ENCODE peak calls at places on chromosomes 1 and 21, in nine cellular contexts. Y is suprapubic skin, E is tibial nerve, N is heart right ventricle, X is cardiac muscle cell, M is esophagus squamous epithelium, Q is Panc1, J is left ventricle myocardium inferior, A is tibial artery. W is an unnamed sample.

GRCh38 chr1:155051777-155052398 is 772 bp downstream of the ADAM15 start:
- DNase-seq in Y (no peak), A (peak; percentile 85), M (no peak), J (peak; percentile 74), N (peak; percentile 71), E (peak; percentile 40), X (no peak), Q (no peak), W (no peak)

GRCh38 chr21:29351691-29352090 is 53.0 kb downstream of the BACH1 start:
- DNase-seq in E (no peak), Y (no peak), J (no peak), Q (no peak), X (peak; percentile 45), A (no peak), M (no peak), N (no peak), W (no peak)

GRCh38 chr21:31108969-31109368 is 70.7 kb upstream of the KRTAP19-8 start:
- DNase-seq in E (no peak), J (no peak), M (no peak), Y (no peak), X (no peak), N (no peak), Q (peak; percentile 5), A (no peak), W (no peak)

GRCh38 chr1:52454779-52455178 is 50.4 kb downstream of the PRPF38A start:
- DNase-seq in J (no peak), N (no peak), Y (no peak), A (no peak), M (no peak), E (no peak), Q (no peak), X (no peak), W (no peak)

GRCh38 chr1:213457097-213457680 is 406.1 kb downstream of the RPS6KC1 start:
- DNase-seq in J (peak; percentile 34), N (peak; percentile 43), Q (no peak), M (no peak), A (peak; percentile 83), Y (no peak), X (no peak), E (no peak), W (peak; percentile 26)

GRCh38 chr1:53639251-53639721 is 99.7 kb downstream of the GLIS1 start:
- DNase-seq in Y (peak; percentile 58), X (no peak), J (no peak), M (no peak), Q (no peak), E (no peak), N (no peak), A (peak; percentile 57), W (no peak)

GRCh38 chr1:153567621-153568366 is 2.1 kb upstream of the S100A2 start:
- DNase-seq in J (no peak), N (no peak), Y (no peak), X (no peak), A (no peak), Q (peak; percentile 69), E (no peak), M (no peak), W (no peak)

GRCh38 chr1:10387611-10388386 is 11.1 kb upstream of the PGD start:
- DNase-seq in Q (no peak), X (no peak), M (no peak), A (peak; percentile 70), J (peak; percentile 50), Y (no peak), E (no peak), N (peak; percentile 30), W (no peak)

GRCh38 chr21:33036430-33037162 is 10.9 kb downstream of the OLIG2 start:
- DNase-seq in N (no peak), Q (no peak), J (peak; percentile 41), X (no peak), M (no peak), A (no peak), Y (no peak), E (no peak), W (no peak)

GRCh38 chr1:112840631-112841624 is 115.1 kb downstream of the SLC16A1 start:
- DNase-seq in E (no peak), J (no peak), X (peak; percentile 62), Y (no peak), Q (no peak), A (no peak), M (no peak), N (no peak), W (no peak)

GRCh38 chr1:3033795-3034100 is 12.5 kb downstream of the ACTRT2 start:
- DNase-seq in X (no peak), Q (no peak), N (no peak), M (no peak), A (no peak), Y (no peak), J (no peak), E (no peak), W (no peak)

GRCh38 chr1:231357831-231358354 is 19.8 kb downstream of the SPRTN start:
- DNase-seq in E (no peak), Y (no peak), J (no peak), M (no peak), N (no peak), A (no peak), X (peak; percentile 72), Q (peak; percentile 57), W (no peak)

GRCh38 chr1:78650114-78650513 is 483 bp downstream of the IFI44 start:
- DNase-seq in M (no peak), E (no peak), J (no peak), N (no peak), X (no peak), A (no peak), Y (no peak), Q (no peak), W (no peak)

GRCh38 chr1:1433804-1434130 is 1.7 kb upstream of the VWA1 start:
- DNase-seq in M (no peak), E (no peak), Y (no peak), X (no peak), N (no peak), J (no peak), A (peak; percentile 64), Q (no peak), W (no peak)

GRCh38 chr1:54287176-54287650 is 87.2 kb downstream of the MRPL37 start:
- DNase-seq in J (peak; percentile 65), Q (no peak), E (peak; percentile 74), N (peak; percentile 72), M (peak; percentile 10), X (no peak), A (peak; percentile 98), Y (peak; percentile 89), W (peak; percentile 69)

GRCh38 chr1:14880456-14881316 is 272.9 kb upstream of the TMEM51 start:
- DNase-seq in X (no peak), N (no peak), M (no peak), J (no peak), Y (peak; percentile 81), Q (no peak), A (peak; percentile 73), E (no peak), W (no peak)

GRCh38 chr1:85911742-85912141 is 203.5 kb upstream of the ZNHIT6 start:
- DNase-seq in X (no peak), J (no peak), Q (peak; percentile 22), A (no peak), Y (no peak), E (no peak), N (no peak), M (no peak), W (no peak)

GRCh38 chr1:171743014-171743870 is 1.4 kb upstream of the VAMP4 start:
- DNase-seq in X (peak; percentile 35), Y (no peak), J (no peak), M (no peak), A (no peak), Q (peak; percentile 59), E (no peak), N (no peak), W (no peak)

GRCh38 chr21:28704746-28705145 is 287.9 kb downstream of the LTN1 start:
- DNase-seq in M (no peak), E (no peak), A (peak; percentile 70), J (peak; percentile 50), Y (no peak), X (peak; percentile 24), Q (no peak), N (peak; percentile 14), W (no peak)

DNA sequence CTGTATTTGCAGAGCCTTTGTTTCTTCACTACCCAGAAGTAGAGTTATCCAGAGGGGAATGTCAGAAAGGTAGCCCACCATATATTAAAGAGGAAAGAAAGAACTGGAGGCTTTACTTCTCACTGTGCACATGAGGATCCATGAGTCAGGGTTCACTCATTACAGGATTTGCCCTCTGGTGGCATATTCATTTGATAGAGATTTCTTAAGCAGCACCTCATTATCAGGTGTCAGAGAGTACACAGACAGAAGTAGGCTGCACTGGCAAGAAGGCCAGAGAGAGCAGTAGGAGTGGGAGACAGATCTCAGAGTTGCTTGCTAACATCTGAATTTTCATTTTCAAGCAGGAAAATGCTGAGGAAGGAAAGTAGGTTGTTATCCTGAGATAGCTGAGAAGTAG is 123.8 kb downstream of the PIK3R3 start:
- DNase-seq in A (no peak), E (no peak), Q (no peak), N (no peak), J (no peak), M (no peak), X (no peak), Y (no peak), W (no peak)
- TF ChIP-seq CTCF in A (no peak), E (no peak), Q (no peak), N (no peak), J (no peak), M (no peak), X (no peak), Y (no peak), W (no peak)

DNA sequence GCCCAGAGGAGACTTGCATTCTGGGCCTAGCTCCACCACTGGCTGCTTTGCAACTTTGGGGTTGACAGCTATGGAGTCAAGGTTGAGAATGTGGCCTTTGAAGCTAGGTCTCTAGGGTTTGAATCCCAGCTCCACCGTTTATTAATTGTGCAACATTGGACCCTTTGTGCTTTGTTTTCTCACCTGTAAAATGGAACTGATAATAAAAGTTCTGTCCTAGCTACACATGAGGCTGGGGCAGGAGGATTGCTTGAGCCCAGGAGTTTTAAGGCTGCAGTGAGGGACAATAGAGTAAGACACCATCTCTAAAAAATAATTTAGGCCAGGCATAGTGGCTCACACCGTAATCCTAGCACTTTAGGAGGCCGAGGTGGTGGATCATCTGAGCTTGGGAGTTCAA is 15.2 kb upstream of the LMNA start:
- DNase-seq in A (no peak), J (no peak), X (no peak), Q (no peak), Y (no peak), N (no peak), E (no peak), M (no peak), W (no peak)
- H3K4me1 ChIP-seq in A (peaks cover 40% of the 10 kb centered on the region), J (peaks cover 64% of the 10 kb centered on the region), X (peaks cover 11% of the 10 kb centered on the region), Q (peaks cover 31% of the 10 kb centered on the region), Y (peaks cover 78% of the 10 kb centered on the region), N (peaks cover 49% of the 10 kb centered on the region), E (peaks cover 69% of the 10 kb centered on the region), M (peaks cover 77% of the 10 kb centered on the region), W (peaks cover 25% of the 10 kb centered on the region)

GRCh38 chr1:62926681-62927252 is 142.8 kb downstream of the ATG4C start:
- DNase-seq in Q (no peak), N (no peak), J (no peak), Y (no peak), M (no peak), E (no peak), A (no peak), X (no peak), W (no peak)
- TF ChIP-seq CTCF in Q (peak; percentile 35), N (no peak), J (no peak), Y (no peak), M (no peak), E (no peak), A (no peak), X (no peak), W (no peak)

DNA sequence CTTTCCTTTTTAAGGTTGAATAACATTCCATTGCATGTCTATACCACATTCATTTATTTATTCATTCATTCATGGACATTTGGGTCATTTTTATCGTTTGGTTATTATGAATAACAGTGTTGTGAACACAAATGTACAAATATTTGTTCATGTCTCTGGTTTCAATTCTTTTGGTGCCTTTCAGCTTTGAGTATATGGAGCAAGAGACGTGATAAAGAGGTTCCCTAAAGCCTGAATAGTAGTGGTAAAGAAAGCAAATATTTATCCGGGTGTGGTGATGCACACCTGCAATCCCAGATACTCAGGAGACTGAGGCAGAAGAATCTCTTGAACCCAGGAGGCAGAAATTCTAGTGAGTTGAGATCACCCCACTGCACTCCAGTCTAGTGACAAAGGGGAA is 5.3 kb upstream of the RLF start:
- DNase-seq in Y (no peak), Q (no peak), N (no peak), M (no peak), X (no peak), J (no peak), E (no peak), A (no peak), W (no peak)
- H3K4me1 ChIP-seq in Y (peaks cover 4% of the 10 kb centered on the region), Q (peaks cover 4% of the 10 kb centered on the region), N (peaks cover 3% of the 10 kb centered on the region), M (peaks cover 11% of the 10 kb centered on the region), X (no peaks in the 10 kb centered on the region), J (peaks cover 5% of the 10 kb centered on the region), E (peaks cover 16% of the 10 kb centered on the region), A (no peaks in the 10 kb centered on the region), W (peaks cover 7% of the 10 kb centered on the region)